ENCODE peak calls at places on chromosomes 2 and 18, in eight cellular contexts. One of them, this sample, is unnamed.

GRCh38 chr2:218710687-218711549 is at the start of gene TTLL4:
- DNase-seq in activated CD8-positive, alpha-beta memory T cell treated with anti-CD3 and anti-CD28 coated beads for 48 hours: peak
- DNase-seq in CD4-positive, CD25-positive, alpha-beta regulatory T cell: peak
- DNase-seq in NCI-H1105: peak
- DNase-seq in KBM-7: peak
- DNase-seq in NCI-H82: peak
- DNase-seq in GM23338: peak
- DNase-seq in GM04504: peak
- DNase-seq in this sample: peak

GRCh38 chr2:120917876-120918275 is 182.2 kb downstream of the GLI2 start:
- DNase-seq in GM23338: no peak
- DNase-seq in activated CD8-positive, alpha-beta memory T cell treated with anti-CD3 and anti-CD28 coated beads for 48 hours: no peak
- DNase-seq in CD4-positive, CD25-positive, alpha-beta regulatory T cell: no peak
- DNase-seq in NCI-H1105: no peak
- DNase-seq in NCI-H82: no peak
- DNase-seq in KBM-7: no peak
- DNase-seq in GM04504: no peak
- DNase-seq in this sample: no peak

GRCh38 chr2:219916761-219917160 is 289.3 kb downstream of the SLC4A3 start:
- DNase-seq in GM23338: no peak
- DNase-seq in activated CD8-positive, alpha-beta memory T cell treated with anti-CD3 and anti-CD28 coated beads for 48 hours: no peak
- DNase-seq in CD4-positive, CD25-positive, alpha-beta regulatory T cell: no peak
- DNase-seq in GM04504: no peak
- DNase-seq in NCI-H82: peak
- DNase-seq in KBM-7: no peak
- DNase-seq in NCI-H1105: no peak
- DNase-seq in this sample: no peak

GRCh38 chr2:105102963-105103421 is 65.1 kb downstream of the MRPS9 start:
- DNase-seq in GM04504: peak
- DNase-seq in KBM-7: no peak
- DNase-seq in GM23338: peak
- DNase-seq in activated CD8-positive, alpha-beta memory T cell treated with anti-CD3 and anti-CD28 coated beads for 48 hours: no peak
- DNase-seq in CD4-positive, CD25-positive, alpha-beta regulatory T cell: no peak
- DNase-seq in NCI-H82: peak
- DNase-seq in NCI-H1105: no peak
- DNase-seq in this sample: no peak

GRCh38 chr18:79332601-79333000 is 63.1 kb upstream of the NFATC1 start:
- DNase-seq in GM23338: peak
- DNase-seq in activated CD8-positive, alpha-beta memory T cell treated with anti-CD3 and anti-CD28 coated beads for 48 hours: no peak
- DNase-seq in KBM-7: no peak
- DNase-seq in CD4-positive, CD25-positive, alpha-beta regulatory T cell: no peak
- DNase-seq in NCI-H1105: no peak
- DNase-seq in GM04504: no peak
- DNase-seq in NCI-H82: no peak
- DNase-seq in this sample: no peak

GRCh38 chr2:74555610-74556103 is 1.1 kb downstream of the DOK1 start:
- DNase-seq in NCI-H1105: no peak
- DNase-seq in GM04504: no peak
- DNase-seq in KBM-7: peak
- DNase-seq in CD4-positive, CD25-positive, alpha-beta regulatory T cell: no peak
- DNase-seq in NCI-H82: no peak
- DNase-seq in activated CD8-positive, alpha-beta memory T cell treated with anti-CD3 and anti-CD28 coated beads for 48 hours: no peak
- DNase-seq in GM23338: peak
- DNase-seq in this sample: no peak

GRCh38 chr2:142722569-142722968 is 154.9 kb upstream of the KYNU start:
- DNase-seq in NCI-H82: no peak
- DNase-seq in GM23338: no peak
- DNase-seq in NCI-H1105: no peak
- DNase-seq in KBM-7: no peak
- DNase-seq in CD4-positive, CD25-positive, alpha-beta regulatory T cell: no peak
- DNase-seq in activated CD8-positive, alpha-beta memory T cell treated with anti-CD3 and anti-CD28 coated beads for 48 hours: no peak
- DNase-seq in GM04504: no peak
- DNase-seq in this sample: no peak

GRCh38 chr2:133888816-133889215 is 320.6 kb upstream of the NCKAP5 start:
- DNase-seq in NCI-H1105: no peak
- DNase-seq in GM04504: no peak
- DNase-seq in KBM-7: no peak
- DNase-seq in GM23338: no peak
- DNase-seq in CD4-positive, CD25-positive, alpha-beta regulatory T cell: no peak
- DNase-seq in activated CD8-positive, alpha-beta memory T cell treated with anti-CD3 and anti-CD28 coated beads for 48 hours: no peak
- DNase-seq in NCI-H82: no peak
- DNase-seq in this sample: no peak

GRCh38 chr2:162153608-162154224 is 1.7 kb upstream of the GCG start:
- DNase-seq in NCI-H1105: peak
- DNase-seq in KBM-7: peak
- DNase-seq in GM23338: peak
- DNase-seq in activated CD8-positive, alpha-beta memory T cell treated with anti-CD3 and anti-CD28 coated beads for 48 hours: no peak
- DNase-seq in CD4-positive, CD25-positive, alpha-beta regulatory T cell: peak
- DNase-seq in NCI-H82: peak
- DNase-seq in GM04504: peak
- DNase-seq in this sample: peak

GRCh38 chr18:58761241-58761969 is 90.1 kb downstream of the MALT1 start:
- DNase-seq in KBM-7: no peak
- DNase-seq in NCI-H82: no peak
- DNase-seq in NCI-H1105: no peak
- DNase-seq in GM04504: no peak
- DNase-seq in activated CD8-positive, alpha-beta memory T cell treated with anti-CD3 and anti-CD28 coated beads for 48 hours: no peak
- DNase-seq in GM23338: no peak
- DNase-seq in CD4-positive, CD25-positive, alpha-beta regulatory T cell: no peak
- DNase-seq in this sample: peak

GRCh38 chr18:36993068-36993467 is 164.1 kb downstream of the KIAA1328 start:
- DNase-seq in NCI-H82: no peak
- DNase-seq in GM23338: no peak
- DNase-seq in activated CD8-positive, alpha-beta memory T cell treated with anti-CD3 and anti-CD28 coated beads for 48 hours: no peak
- DNase-seq in NCI-H1105: no peak
- DNase-seq in KBM-7: no peak
- DNase-seq in GM04504: peak
- DNase-seq in CD4-positive, CD25-positive, alpha-beta regulatory T cell: no peak
- DNase-seq in this sample: no peak

GRCh38 chr2:99841749-99842148 is 300.6 kb downstream of the AFF3 start:
- DNase-seq in NCI-H1105: no peak
- DNase-seq in KBM-7: no peak
- DNase-seq in CD4-positive, CD25-positive, alpha-beta regulatory T cell: no peak
- DNase-seq in GM23338: no peak
- DNase-seq in GM04504: no peak
- DNase-seq in activated CD8-positive, alpha-beta memory T cell treated with anti-CD3 and anti-CD28 coated beads for 48 hours: no peak
- DNase-seq in NCI-H82: no peak
- DNase-seq in this sample: no peak

GRCh38 chr2:10646153-10646552 is 43.6 kb downstream of the NOL10 start:
- DNase-seq in GM04504: no peak
- DNase-seq in GM23338: no peak
- DNase-seq in activated CD8-positive, alpha-beta memory T cell treated with anti-CD3 and anti-CD28 coated beads for 48 hours: no peak
- DNase-seq in NCI-H1105: no peak
- DNase-seq in NCI-H82: no peak
- DNase-seq in CD4-positive, CD25-positive, alpha-beta regulatory T cell: no peak
- DNase-seq in KBM-7: no peak
- DNase-seq in this sample: peak

GRCh38 chr2:182330451-182331325 is 96.1 kb downstream of the PDE1A start:
- DNase-seq in GM04504: no peak
- DNase-seq in KBM-7: no peak
- DNase-seq in GM23338: no peak
- DNase-seq in NCI-H82: peak
- DNase-seq in CD4-positive, CD25-positive, alpha-beta regulatory T cell: no peak
- DNase-seq in NCI-H1105: no peak
- DNase-seq in activated CD8-positive, alpha-beta memory T cell treated with anti-CD3 and anti-CD28 coated beads for 48 hours: no peak
- DNase-seq in this sample: no peak

GRCh38 chr2:47007221-47007825 is 91.7 kb upstream of the MCFD2 start:
- DNase-seq in activated CD8-positive, alpha-beta memory T cell treated with anti-CD3 and anti-CD28 coated beads for 48 hours: no peak
- DNase-seq in GM04504: no peak
- DNase-seq in NCI-H82: peak
- DNase-seq in KBM-7: no peak
- DNase-seq in GM23338: no peak
- DNase-seq in NCI-H1105: no peak
- DNase-seq in CD4-positive, CD25-positive, alpha-beta regulatory T cell: no peak
- DNase-seq in this sample: no peak

This sample was measured in NCI-H2029 treated with DMSO at 0.1 percent for 48 hours.